ENCODE peak calls at places on chromosome 9, in ten cellular contexts. Z, L, G, A, O, T, M, C, R and E are unnamed samples. For H3K4me1, the result is how much of the 10 kb centered on the place peaks cover.

GRCh38 chr9:131410051-131410491 is 16.2 kb downstream of the PRRC2B start:
- DNase-seq in Z (no peak), G (no peak), C (no peak), O (peak), T (no peak), M (no peak), R (no peak), L (no peak), A (no peak), E (no peak)

GRCh38 chr9:130685104-130685503 is 8.5 kb upstream of the EXOSC2 start:
- DNase-seq in R (no peak), A (no peak), O (no peak), M (no peak), Z (no peak), T (no peak), C (no peak), G (no peak), L (no peak), E (no peak)

GRCh38 chr9:107994638-107995037 is 505.1 kb upstream of the KLF4 start:
- DNase-seq in L (no peak), C (no peak), G (no peak), M (no peak), O (peak), Z (no peak), A (no peak), T (no peak), R (no peak), E (no peak)

GRCh38 chr9:128120061-128120740 is 7.3 kb downstream of the PTGES2 start:
- DNase-seq in Z (no peak), C (no peak), G (no peak), T (no peak), M (no peak), A (no peak), L (no peak), O (no peak), R (no peak), E (peak)

GRCh38 chr9:108809269-108809668 is 46.5 kb downstream of the ACTL7B start:
- DNase-seq in L (no peak), O (no peak), T (no peak), Z (no peak), C (no peak), A (no peak), M (no peak), G (no peak), R (no peak), E (no peak)

GRCh38 chr9:5696884-5697283 is 68.0 kb downstream of the RIC1 start:
- DNase-seq in G (no peak), R (no peak), O (no peak), L (no peak), C (no peak), Z (no peak), A (no peak), T (no peak), M (no peak), E (no peak)

GRCh38 chr9:36895744-36896260 is 138.3 kb downstream of the PAX5 start:
- DNase-seq in C (no peak), L (no peak), T (no peak), M (peak), O (no peak), A (no peak), Z (no peak), R (no peak), G (no peak), E (no peak)

GRCh38 chr9:129406278-129407225 is 214.3 kb downstream of the C9orf50 start:
- DNase-seq in C (peak), Z (no peak), M (no peak), O (no peak), L (no peak), A (no peak), T (no peak), R (no peak), G (no peak), E (peak)

GRCh38 chr9:128946945-128947422 is 419 bp downstream of the DOLK start:
- DNase-seq in A (no peak), R (peak), G (no peak), T (no peak), Z (no peak), L (no peak), O (peak), M (no peak), C (no peak), E (no peak)

GRCh38 chr9:125763373-125763772 is 16.2 kb downstream of the PBX3 start:
- DNase-seq in M (no peak), G (peak), R (no peak), T (no peak), C (peak), A (no peak), L (peak), Z (peak), O (peak), E (no peak)

GRCh38 chr9:115084709-115085108 is 33.2 kb downstream of the TNC start:
- DNase-seq in C (no peak), M (no peak), R (no peak), O (no peak), L (no peak), T (no peak), G (no peak), Z (no peak), A (no peak), E (no peak)

GRCh38 chr9:119370816-119371215 is 1.6 kb upstream of the BRINP1 start:
- DNase-seq in R (peak), Z (no peak), T (peak), G (peak), C (peak), M (peak), L (peak), O (peak), A (peak), E (peak)

GRCh38 chr9:85118990-85119755 is 449.6 kb downstream of the NTRK2 start:
- DNase-seq in C (no peak), M (no peak), R (no peak), T (no peak), Z (no peak), O (no peak), G (no peak), A (no peak), L (no peak), E (no peak)

GRCh38 chr9:14373319-14373632 is 59.3 kb upstream of the NFIB start:
- DNase-seq in Z (no peak), O (peak), T (no peak), L (no peak), G (no peak), R (no peak), C (no peak), A (no peak), M (no peak), E (no peak)

GRCh38 chr9:37300620-37301368 is 121.7 kb upstream of the GRHPR start:
- DNase-seq in R (peak), M (no peak), A (no peak), L (no peak), T (no peak), O (peak), C (no peak), G (peak), Z (peak), E (no peak)

GRCh38 chr9:136536051-136536720 is 9.7 kb downstream of the NOTCH1 start:
- DNase-seq in Z (no peak), L (no peak), R (no peak), C (no peak), O (no peak), A (no peak), G (no peak), M (no peak), T (no peak), E (no peak)

GRCh38 chr9:136536721-136537241 is 9.1 kb downstream of the NOTCH1 start:
- DNase-seq in Z (no peak), T (no peak), R (no peak), L (no peak), C (no peak), O (no peak), G (no peak), A (no peak), M (peak), E (no peak)

GRCh38 chr9:136533775-136534157 is 12.1 kb downstream of the NOTCH1 start:
- DNase-seq in R (no peak), M (no peak), T (no peak), O (no peak), L (no peak), Z (no peak), A (no peak), G (no peak), C (peak), E (peak)

GRCh38 chr9:136534396-136534795 is 11.5 kb downstream of the NOTCH1 start:
- DNase-seq in L (no peak), Z (no peak), O (no peak), C (no peak), M (no peak), G (no peak), A (no peak), R (no peak), T (no peak), E (no peak)

GRCh38 chr9:136535070-136535469 is 10.8 kb downstream of the NOTCH1 start:
- DNase-seq in M (no peak), T (peak), G (no peak), C (no peak), O (no peak), L (no peak), A (no peak), R (no peak), Z (no peak), E (peak)
- H3K4me1 ChIP-seq in M (under half), T (under half), G (under half), C (under half), O (under half), L (under half), A (under half), R (under half), Z (half or more), E (under half)

DNA sequence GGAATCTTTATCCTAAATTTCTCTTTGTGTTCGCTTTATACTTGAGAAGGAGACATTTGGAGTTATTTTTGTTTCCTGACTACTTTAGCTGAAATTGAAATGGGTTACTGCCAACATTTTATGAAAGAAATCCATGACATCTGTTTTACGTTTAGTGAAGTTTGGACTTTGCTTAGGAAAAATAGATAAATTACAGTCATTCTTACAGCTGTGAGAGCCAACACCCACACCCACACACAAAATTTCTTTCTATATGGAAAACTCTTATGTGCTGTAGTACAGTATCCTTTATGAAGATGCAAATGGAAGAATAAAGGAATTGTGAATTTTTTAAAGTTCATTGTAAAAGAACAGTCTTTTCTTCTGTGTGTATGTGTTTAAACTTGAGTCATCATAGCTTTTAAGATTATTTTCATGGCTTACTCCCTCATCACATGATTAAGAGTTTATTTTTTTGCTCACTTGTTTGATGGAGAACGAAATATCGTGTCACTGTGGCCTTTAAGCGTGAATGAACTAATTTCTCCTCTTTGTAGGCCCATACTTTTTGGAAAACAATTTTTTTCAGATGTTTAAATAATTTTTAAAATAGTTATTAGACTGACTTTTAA is 24.5 kb downstream of the CENPP start:
- DNase-seq in L (no peak), T (no peak), R (peak), M (no peak), Z (no peak), G (no peak), C (no peak), O (peak), A (no peak), E (no peak)
- H2AFZ ChIP-seq in L (no peak), T (no peak), R (peak), M (no peak), Z (no peak), G (no peak), C (no peak), O (no peak), A (no peak), E (no peak)

DNA sequence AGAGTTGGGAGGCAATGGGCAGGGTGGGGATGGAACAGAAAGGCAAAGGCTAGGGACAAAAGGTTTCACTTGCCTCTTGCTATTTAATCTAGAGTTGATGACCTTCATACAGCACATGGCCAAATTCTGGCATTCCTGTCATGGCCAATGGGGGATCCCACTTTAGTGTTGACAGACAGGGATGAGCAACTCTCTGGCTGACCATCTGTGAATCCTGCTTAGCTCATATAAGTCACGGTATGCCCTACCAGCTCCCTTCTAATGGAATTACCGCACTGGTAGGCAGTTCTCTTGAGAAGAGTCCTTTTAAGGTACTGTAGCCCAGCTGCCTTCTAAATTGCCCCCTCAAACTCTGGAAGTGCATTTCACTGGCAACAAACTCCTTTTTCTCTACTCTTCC is 76.1 kb downstream of the MAMDC2 start:
- DNase-seq in O (no peak), R (no peak), T (no peak), A (no peak), G (no peak), C (no peak), Z (no peak), L (no peak), M (no peak), E (no peak)
- H3K4me1 ChIP-seq in O (under half), R (half or more), T (under half), A (under half), G (under half), C (under half), Z (under half), L (under half), M (under half), E (under half)

GRCh38 chr9:134181648-134182034 is 17.3 kb upstream of the RNU6ATAC start:
- DNase-seq in Z (no peak), O (no peak), L (no peak), R (no peak), T (no peak), M (no peak), A (no peak), G (no peak), C (no peak), E (no peak)
- H2AFZ ChIP-seq in Z (no peak), O (no peak), L (no peak), R (no peak), T (no peak), M (no peak), A (no peak), G (no peak), C (no peak), E (no peak)

GRCh38 chr9:134284741-134285140 is 41.5 kb upstream of the RXRA start:
- DNase-seq in G (no peak), R (no peak), O (no peak), C (no peak), T (no peak), Z (no peak), L (no peak), M (no peak), A (no peak), E (no peak)
- H3K4me1 ChIP-seq in G (under half), R (under half), O (under half), C (under half), T (under half), Z (under half), L (under half), M (under half), A (under half), E (under half)